ENCODE peak calls at places on chromosomes 12 and 14, in six cellular contexts. N is psoas muscle, P is IMR-90, M is right cardiac atrium, B is BE2C, R is HAP-1. L is an unnamed sample.
A peak's percentile ranks its signal among the peaks of the same experiment; 100 is the strongest.

GRCh38 chr12:68951652-68952051 is 18.7 kb upstream of the CPM start:
- DNase-seq in P (no peak), N (no peak), R (no peak), M (peak; percentile 47), B (no peak), L (no peak)

GRCh38 chr14:66000771-66001170 is 485.4 kb upstream of the CCDC196 start:
- DNase-seq in B (no peak), M (no peak), P (no peak), R (no peak), N (no peak), L (no peak)

GRCh38 chr12:3777206-3777809 is 24.4 kb upstream of the CRACR2A start:
- DNase-seq in B (no peak), R (peak; percentile 22), M (no peak), N (no peak), P (peak; percentile 43), L (peak; percentile 72)

GRCh38 chr14:103393687-103394626 is 8.7 kb downstream of the MARK3 start:
- DNase-seq in P (peak; percentile 53), R (peak; percentile 61), N (no peak), B (no peak), M (peak; percentile 59), L (peak; percentile 54)

GRCh38 chr12:53959314-53959713 is 4.6 kb downstream of the HOXC12 start:
- DNase-seq in P (no peak), R (no peak), B (no peak), N (no peak), M (no peak), L (no peak)

GRCh38 chr14:75435473-75435872 is 7.7 kb downstream of the JDP2 start:
- DNase-seq in B (no peak), R (no peak), N (no peak), P (no peak), M (no peak), L (no peak)

GRCh38 chr12:2547273-2548044 is 247.3 kb upstream of the FKBP4 start:
- DNase-seq in R (no peak), B (no peak), P (no peak), N (no peak), M (peak; percentile 56), L (no peak)

GRCh38 chr12:68733661-68734071 is 12.3 kb upstream of the SLC35E3 start:
- DNase-seq in R (no peak), P (peak; percentile 85), M (no peak), N (no peak), B (no peak), L (no peak)

GRCh38 chr12:40152783-40153383 is 47.0 kb upstream of the SLC2A13 start:
- DNase-seq in B (peak; percentile 45), N (peak; percentile 54), M (peak; percentile 77), P (peak; percentile 32), R (peak; percentile 74), L (peak; percentile 74)

GRCh38 chr12:130463818-130464663 is 126.4 kb downstream of the PIWIL1 start:
- DNase-seq in B (no peak), R (no peak), N (peak; percentile 17), M (no peak), P (no peak), L (no peak)

GRCh38 chr14:21104448-21105060 is 3.7 kb downstream of the TMEM253 start:
- DNase-seq in N (peak; percentile 88), B (peak; percentile 84), P (peak; percentile 77), R (peak; percentile 87), M (peak; percentile 89), L (peak; percentile 81)

GRCh38 chr14:77303417-77304156 is 17.1 kb downstream of the POMT2 start:
- DNase-seq in R (peak; percentile 53), B (no peak), N (no peak), M (no peak), P (peak; percentile 97), L (peak; percentile 60)

GRCh38 chr14:75293920-75294648 is 15.5 kb downstream of the FOS start:
- DNase-seq in P (peak; percentile 95), R (peak; percentile 95), M (peak; percentile 98), N (peak; percentile 98), B (peak; percentile 97), L (peak; percentile 92)

GRCh38 chr12:14954269-14954668 is 7.1 kb downstream of the ARHGDIB start:
- DNase-seq in B (no peak), M (no peak), P (no peak), R (no peak), N (no peak), L (no peak)

GRCh38 chr14:73260574-73260973 is 23.3 kb downstream of the PAPLN start:
- DNase-seq in N (no peak), R (no peak), P (no peak), B (no peak), M (no peak), L (no peak)
- H3K4me1 ChIP-seq in N (no peaks in the 10 kb centered on the region), R (no peaks in the 10 kb centered on the region), P (no peaks in the 10 kb centered on the region), B (no peaks in the 10 kb centered on the region), M (no peaks in the 10 kb centered on the region), L (no peaks in the 10 kb centered on the region)

GRCh38 chr14:70942342-70942706 is 35.1 kb downstream of the PCNX1 start:
- DNase-seq in P (no peak), N (no peak), B (no peak), R (no peak), M (no peak), L (no peak)

GRCh38 chr14:70947739-70948138 is 40.5 kb downstream of the PCNX1 start:
- DNase-seq in P (no peak), B (no peak), N (no peak), M (no peak), R (no peak), L (peak; percentile 3)

DNA sequence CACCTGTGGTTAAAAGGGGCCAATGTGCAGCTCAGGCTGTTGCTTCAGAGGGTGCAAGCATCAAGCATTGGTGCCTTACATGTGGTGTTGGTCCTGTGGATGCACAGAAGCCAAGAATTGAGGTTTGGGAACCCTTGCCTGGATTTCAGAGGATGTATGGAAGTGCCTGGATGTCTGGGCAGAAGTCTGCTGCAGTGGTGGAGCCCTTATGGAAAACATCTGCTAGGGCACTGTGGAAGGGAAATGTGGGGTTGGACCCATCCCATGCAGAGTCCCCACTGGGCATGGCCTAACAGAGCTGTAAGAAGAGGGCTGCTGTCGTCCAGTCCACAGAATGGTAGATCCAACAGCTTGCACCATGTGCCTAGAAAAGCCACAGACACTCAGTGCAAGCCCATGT is 36.6 kb downstream of the PCNX1 start:
- DNase-seq in P (no peak), B (no peak), M (no peak), R (no peak), N (no peak), L (no peak)
- H3K4me3 ChIP-seq in P (no peak overlapping the region), B (no peak overlapping the region), M (no peak overlapping the region), R (no peak overlapping the region), N (no peak overlapping the region), L (no peak overlapping the region)

GRCh38 chr12:55930771-55931316 is at the start of gene DGKA:
- DNase-seq in M (peak; percentile 73), B (no peak), N (no peak), R (peak; percentile 74), P (peak; percentile 85), L (peak; percentile 17)
- H3K4me1 ChIP-seq in M (peaks cover 12% of the 10 kb centered on the region), B (peaks cover 7% of the 10 kb centered on the region), N (peaks cover 19% of the 10 kb centered on the region), R (peaks cover 26% of the 10 kb centered on the region), P (peaks cover 18% of the 10 kb centered on the region), L (peaks cover 13% of the 10 kb centered on the region)

GRCh38 chr14:61290686-61291085 is 9.5 kb upstream of the TMEM30B start:
- DNase-seq in B (no peak), P (no peak), M (no peak), N (no peak), R (no peak), L (no peak)

GRCh38 chr14:61285364-61285763 is 4.2 kb upstream of the TMEM30B start:
- DNase-seq in B (no peak), N (no peak), M (no peak), P (peak; percentile 12), R (no peak), L (no peak)

GRCh38 chr14:61288720-61289119 is 7.6 kb upstream of the TMEM30B start:
- DNase-seq in R (no peak), P (no peak), M (no peak), B (no peak), N (no peak), L (no peak)

GRCh38 chr14:61287196-61287595 is 6.1 kb upstream of the TMEM30B start:
- DNase-seq in P (no peak), M (no peak), R (no peak), N (peak; percentile 63), B (no peak), L (no peak)

GRCh38 chr14:61288228-61288627 is 7.1 kb upstream of the TMEM30B start:
- DNase-seq in M (no peak), N (no peak), P (no peak), B (no peak), R (no peak), L (no peak)
- H3K4me3 ChIP-seq in M (no peak overlapping the region), N (no peak overlapping the region), P (no peak overlapping the region), B (no peak overlapping the region), R (no peak overlapping the region), L (no peak overlapping the region)

DNA sequence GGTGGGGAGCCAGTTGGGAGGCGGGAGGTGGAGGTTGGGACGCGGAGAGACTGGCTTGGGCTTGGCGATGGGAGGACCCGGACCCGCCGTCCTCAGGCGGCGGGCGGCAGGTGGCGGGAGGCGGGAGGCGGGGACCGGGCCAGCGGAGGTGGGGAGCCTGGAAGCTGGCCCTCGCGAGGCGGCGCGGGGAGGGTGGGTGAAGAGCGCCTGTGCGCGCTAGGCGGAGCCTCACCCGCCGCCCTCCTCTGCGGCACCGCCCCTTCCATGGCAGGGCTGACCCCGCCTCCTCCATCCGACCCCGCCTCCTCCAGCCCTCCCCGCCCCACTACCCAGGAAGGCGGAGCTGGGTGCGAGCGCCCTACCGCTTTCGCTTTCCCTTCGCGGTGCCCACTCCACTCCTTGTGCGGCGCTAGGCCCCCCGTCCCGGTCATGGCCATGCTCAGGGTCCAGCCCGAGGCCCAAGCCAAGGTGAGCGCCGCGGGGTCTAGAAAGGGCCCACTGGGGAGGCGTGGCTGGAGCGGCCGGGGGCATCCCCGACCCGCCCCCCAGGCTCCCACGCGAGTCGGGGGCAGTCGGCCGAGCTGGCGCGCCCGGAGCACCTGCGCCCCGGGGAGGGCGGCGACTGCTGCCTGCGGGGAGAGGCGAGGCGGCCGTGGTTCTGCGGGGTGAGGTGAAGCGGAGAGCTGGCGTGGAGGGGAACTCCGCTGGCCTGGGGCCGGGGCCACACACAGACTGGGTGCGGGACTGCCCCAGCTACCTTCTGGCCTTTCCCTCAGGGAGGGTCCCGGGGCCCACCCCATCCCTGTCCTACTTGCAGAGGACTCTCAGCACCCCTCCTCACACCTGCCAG is at the start of gene PSME1:
- DNase-seq in M (peak; percentile 98), B (peak; percentile 96), N (peak; percentile 97), R (peak; percentile 95), P (peak; percentile 82), L (peak; percentile 93)
- H3K4me1 ChIP-seq in M (peaks cover 2% of the 10 kb centered on the region), B (no peaks in the 10 kb centered on the region), N (peaks cover 53% of the 10 kb centered on the region), R (peaks cover 21% of the 10 kb centered on the region), P (peaks cover 11% of the 10 kb centered on the region), L (peaks cover 19% of the 10 kb centered on the region)

GRCh38 chr12:76863811-76864210 is 15.0 kb downstream of the CSRP2 start:
- DNase-seq in P (peak; percentile 27), M (no peak), R (no peak), B (no peak), N (no peak), L (peak; percentile 37)
- H3K4me3 ChIP-seq in P (no peak overlapping the region), M (no peak overlapping the region), R (no peak overlapping the region), B (no peak overlapping the region), N (no peak overlapping the region), L (no peak overlapping the region)

GRCh38 chr14:69044965-69045555 is 66.0 kb upstream of the ACTN1 start:
- DNase-seq in P (peak; percentile 91), M (peak; percentile 73), N (peak; percentile 57), R (no peak), B (no peak), L (peak; percentile 77)
- H3K4me1 ChIP-seq in P (peaks cover 42% of the 10 kb centered on the region), M (peaks cover 39% of the 10 kb centered on the region), N (peaks cover 50% of the 10 kb centered on the region), R (peaks cover 5% of the 10 kb centered on the region), B (peaks cover 25% of the 10 kb centered on the region), L (peaks cover 46% of the 10 kb centered on the region)

L was measured in SJCRH30.